ENCODE peak calls at places on chromosomes 13 and 19, in nine cellular contexts. C, Y, W, D, V, Q, F, M and T are unnamed samples.
A peak's percentile ranks its signal among the peaks of the same experiment; 100 is the strongest.

GRCh38 chr19:41324921-41325639 is 15.1 kb downstream of the CCDC97 start:
- DNase-seq in D (peak; percentile 44), W (peak; percentile 85), C (no peak), M (no peak), Y (no peak), V (peak; percentile 60), Q (no peak), F (peak; percentile 66), T (no peak)

GRCh38 chr19:34023381-34023780 is 148.9 kb upstream of the LSM14A start:
- DNase-seq in C (no peak), F (no peak), D (no peak), Q (no peak), Y (no peak), V (no peak), M (no peak), W (no peak), T (no peak)

GRCh38 chr19:44658069-44658727 is 13.1 kb upstream of the CEACAM19 start:
- DNase-seq in Q (no peak), M (no peak), D (no peak), F (no peak), V (no peak), C (no peak), W (no peak), Y (no peak), T (no peak)

GRCh38 chr19:44729516-44730033 is 18.9 kb upstream of the BCL3 start:
- DNase-seq in F (no peak), W (no peak), Q (no peak), Y (no peak), D (no peak), C (no peak), V (no peak), M (no peak), T (no peak)

GRCh38 chr13:53105477-53105876 is 76.9 kb downstream of the OLFM4 start:
- DNase-seq in C (no peak), M (no peak), D (no peak), Y (no peak), W (no peak), V (no peak), F (no peak), Q (no peak), T (no peak)

GRCh38 chr19:3431760-3432397 is 48.4 kb downstream of the SMIM24 start:
- DNase-seq in F (no peak), D (no peak), W (no peak), Y (no peak), V (no peak), Q (no peak), C (no peak), M (no peak), T (no peak)

GRCh38 chr19:14566712-14567077 is 5.2 kb downstream of the NDUFB7 start:
- DNase-seq in C (no peak), D (no peak), Y (no peak), F (no peak), Q (no peak), V (no peak), W (no peak), M (no peak), T (no peak)

GRCh38 chr19:3699741-3700241 is 477 bp downstream of the PIP5K1C start:
- DNase-seq in D (no peak), Q (no peak), Y (no peak), M (no peak), V (peak; percentile 46), W (no peak), F (no peak), C (no peak), T (no peak)

GRCh38 chr19:40646564-40647254 is 43.7 kb downstream of the NUMBL start:
- DNase-seq in D (peak; percentile 17), F (no peak), Y (no peak), V (no peak), M (no peak), W (peak; percentile 62), C (no peak), Q (no peak), T (no peak)